ENCODE peak calls at places on chromosomes 11 and 22, in four cellular contexts. O is fibroblast of lung, Y is esophagus squamous epithelium, V is AG10803. L is an unnamed sample.

GRCh38 chr11:74870485-74870884 is 78.4 kb downstream of the XRRA1 start:
- DNase-seq in O (peak), V (peak), Y (no peak), L (peak)

GRCh38 chr11:104735013-104735412 is 163.2 kb downstream of the CASP12 start:
- DNase-seq in O (no peak), V (no peak), Y (no peak), L (no peak)

GRCh38 chr11:92384316-92384715 is 159.7 kb downstream of the FAT3 start:
- DNase-seq in V (peak), Y (no peak), O (peak), L (peak)

GRCh38 chr11:3995949-3996554 is 98.5 kb upstream of the RRM1 start:
- DNase-seq in O (no peak), Y (no peak), V (peak), L (peak)

GRCh38 chr11:89463381-89463780 is 27.8 kb downstream of the NOX4 start:
- DNase-seq in V (no peak), Y (no peak), O (peak), L (peak)

GRCh38 chr22:37485006-37485713 is 1.0 kb downstream of the MFNG start:
- DNase-seq in V (no peak), O (no peak), Y (no peak), L (no peak)

GRCh38 chr11:108562746-108563581 is 30.6 kb downstream of the EXPH5 start:
- DNase-seq in V (peak), O (no peak), Y (no peak), L (no peak)

GRCh38 chr11:15770798-15771414 is 585.4 kb downstream of the SOX6 start:
- DNase-seq in Y (no peak), O (peak), V (peak), L (peak)

GRCh38 chr11:21811572-21811971 is 381.3 kb upstream of the ANO5 start:
- DNase-seq in O (no peak), Y (no peak), V (no peak), L (peak)

GRCh38 chr22:17562906-17563870 is at the start of gene SLC25A18:
- DNase-seq in Y (no peak), V (peak), O (peak), L (peak)

GRCh38 chr22:38782402-38783094 is 11.4 kb downstream of the DNAL4 start:
- DNase-seq in V (peak), Y (no peak), O (no peak), L (peak)

GRCh38 chr11:44729718-44730117 is 3.0 kb downstream of the TSPAN18 start:
- DNase-seq in O (no peak), Y (no peak), V (no peak), L (no peak)

GRCh38 chr11:70804174-70804855 is 406.0 kb downstream of the CTTN start:
- DNase-seq in O (no peak), Y (no peak), V (no peak), L (no peak)

GRCh38 chr11:33258631-33259184 is 1.5 kb downstream of the HIPK3 start:
- DNase-seq in V (peak), O (peak), Y (no peak), L (peak)
- TF ChIP-seq CTCF in V (no peak), O (no peak), Y (no peak), L (no peak)

DNA sequence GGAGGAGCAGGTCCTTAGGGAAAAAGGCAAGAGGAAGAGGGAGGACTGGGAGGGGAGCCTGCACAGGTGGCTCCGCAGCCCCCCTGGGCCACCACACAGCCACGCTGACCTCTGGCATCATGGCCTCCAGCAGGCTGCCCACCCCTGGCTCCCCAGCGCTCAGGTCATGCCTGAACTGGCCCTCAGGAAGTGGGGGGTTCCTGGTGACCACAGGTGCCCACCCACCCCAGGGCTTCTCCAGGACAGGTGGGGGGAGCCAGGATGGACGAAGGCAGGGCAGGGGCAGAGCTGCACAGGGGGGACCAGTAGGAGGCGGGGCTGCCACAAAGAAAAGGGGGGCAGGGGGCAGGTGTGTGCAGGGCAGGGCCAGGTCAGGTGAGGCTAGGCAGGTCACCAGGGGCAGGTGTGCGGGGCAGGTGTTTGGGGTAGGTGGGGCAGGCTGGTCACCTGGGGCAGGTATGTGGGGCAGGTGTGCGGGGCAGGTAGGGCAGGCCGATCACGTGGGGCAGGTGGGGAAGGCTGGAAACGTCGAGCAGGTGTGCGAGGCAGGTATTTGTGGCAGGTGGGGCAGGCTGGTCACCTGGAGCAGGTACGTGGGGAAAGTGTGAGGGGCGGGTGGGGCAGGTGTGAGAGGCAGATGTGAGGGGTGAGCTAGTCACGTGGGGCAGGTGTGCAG is 997 bp downstream of the DEAF1 start:
- DNase-seq in O (no peak), V (no peak), Y (no peak), L (no peak)
- H3K4me3 ChIP-seq in O (peak), V (peak), Y (peak), L (peak)

GRCh38 chr11:64040684-64041267 is 5.0 kb downstream of the FLRT1 start:
- DNase-seq in V (no peak), Y (no peak), O (no peak), L (no peak)
- TF ChIP-seq CTCF in V (peak), Y (no peak), O (peak), L (peak)

DNA sequence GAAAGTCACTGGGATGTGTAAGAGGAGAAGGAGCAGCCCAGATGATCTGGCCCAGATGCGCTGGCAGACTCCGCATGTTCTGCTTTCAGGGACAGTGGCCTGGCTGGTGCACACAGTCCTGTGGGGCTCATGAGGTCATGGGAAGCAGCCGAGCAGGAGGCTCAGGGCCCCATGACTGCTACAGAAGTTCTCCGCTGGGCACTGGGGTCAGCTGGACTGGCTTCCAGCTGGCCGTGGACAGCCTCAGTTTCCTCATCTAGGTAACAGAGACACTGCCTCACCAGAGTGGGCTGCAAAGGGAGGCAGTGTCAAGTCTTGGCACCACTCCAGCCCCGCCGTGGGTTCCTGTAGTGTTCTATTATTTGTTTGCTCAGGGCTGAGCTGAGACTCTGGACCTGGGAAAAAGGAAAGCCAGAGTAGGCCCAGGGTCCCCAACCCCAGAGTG is 45.1 kb downstream of the MED15 start:
- DNase-seq in Y (no peak), V (peak), O (peak), L (peak)
- H3K4me3 ChIP-seq in Y (no peak), V (no peak), O (no peak), L (no peak)

DNA sequence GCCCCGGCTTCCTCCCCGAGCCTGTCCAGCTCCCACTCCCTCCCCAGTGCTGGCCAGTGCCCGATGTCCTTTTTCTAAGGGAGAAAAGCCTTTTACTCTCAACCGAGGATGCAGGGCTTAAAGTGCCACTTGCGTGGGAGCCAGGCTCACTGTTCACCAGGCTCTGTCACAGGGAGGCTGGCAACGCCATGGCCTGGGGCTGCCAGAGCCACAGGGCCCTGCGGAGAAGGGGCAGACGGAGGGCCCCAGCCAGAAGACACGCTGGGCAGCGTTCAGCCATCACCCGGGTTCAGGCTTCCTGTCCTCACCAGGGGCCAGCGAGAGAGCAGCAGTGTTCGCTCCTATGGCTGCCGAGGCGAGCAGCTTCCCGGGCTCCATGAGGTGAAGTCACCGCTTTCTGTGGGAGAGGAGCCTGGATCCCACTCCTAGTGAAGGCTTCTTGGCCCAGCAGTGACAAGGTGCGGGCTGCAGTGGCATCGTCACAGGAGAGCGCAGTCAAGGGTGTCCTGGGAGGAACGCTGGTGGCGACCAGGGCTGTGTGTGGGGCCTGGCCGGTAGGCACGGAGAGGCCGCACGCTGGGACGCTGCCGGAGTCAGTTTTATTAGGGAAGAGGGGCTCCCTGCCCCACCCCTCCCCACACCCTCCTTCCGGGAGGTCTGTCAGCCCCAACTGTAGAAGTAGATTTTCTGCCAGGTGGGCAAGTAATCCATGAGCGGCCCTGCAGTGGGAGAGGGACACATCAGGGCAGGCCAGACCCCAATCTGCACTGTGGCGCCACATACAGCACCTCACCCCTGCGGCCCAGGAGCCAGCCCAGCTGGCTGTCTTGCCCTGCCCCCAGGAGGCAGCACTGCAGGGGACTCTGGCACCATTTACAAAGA is 2.8 kb upstream of the FREY1 start:
- DNase-seq in Y (no peak), V (no peak), O (no peak), L (no peak)
- TF ChIP-seq CTCF in Y (no peak), V (no peak), O (no peak), L (no peak)

GRCh38 chr11:380996-381395 is 11.7 kb downstream of the B4GALNT4 start:
- DNase-seq in V (no peak), O (no peak), Y (no peak), L (no peak)
- H3K4me3 ChIP-seq in V (no peak), O (no peak), Y (no peak), L (no peak)

GRCh38 chr11:73295259-73295995 is 12.6 kb upstream of the ARHGEF17 start:
- DNase-seq in O (peak), V (peak), Y (no peak), L (peak)
- TF ChIP-seq CTCF in O (peak), V (peak), Y (no peak), L (peak)

DNA sequence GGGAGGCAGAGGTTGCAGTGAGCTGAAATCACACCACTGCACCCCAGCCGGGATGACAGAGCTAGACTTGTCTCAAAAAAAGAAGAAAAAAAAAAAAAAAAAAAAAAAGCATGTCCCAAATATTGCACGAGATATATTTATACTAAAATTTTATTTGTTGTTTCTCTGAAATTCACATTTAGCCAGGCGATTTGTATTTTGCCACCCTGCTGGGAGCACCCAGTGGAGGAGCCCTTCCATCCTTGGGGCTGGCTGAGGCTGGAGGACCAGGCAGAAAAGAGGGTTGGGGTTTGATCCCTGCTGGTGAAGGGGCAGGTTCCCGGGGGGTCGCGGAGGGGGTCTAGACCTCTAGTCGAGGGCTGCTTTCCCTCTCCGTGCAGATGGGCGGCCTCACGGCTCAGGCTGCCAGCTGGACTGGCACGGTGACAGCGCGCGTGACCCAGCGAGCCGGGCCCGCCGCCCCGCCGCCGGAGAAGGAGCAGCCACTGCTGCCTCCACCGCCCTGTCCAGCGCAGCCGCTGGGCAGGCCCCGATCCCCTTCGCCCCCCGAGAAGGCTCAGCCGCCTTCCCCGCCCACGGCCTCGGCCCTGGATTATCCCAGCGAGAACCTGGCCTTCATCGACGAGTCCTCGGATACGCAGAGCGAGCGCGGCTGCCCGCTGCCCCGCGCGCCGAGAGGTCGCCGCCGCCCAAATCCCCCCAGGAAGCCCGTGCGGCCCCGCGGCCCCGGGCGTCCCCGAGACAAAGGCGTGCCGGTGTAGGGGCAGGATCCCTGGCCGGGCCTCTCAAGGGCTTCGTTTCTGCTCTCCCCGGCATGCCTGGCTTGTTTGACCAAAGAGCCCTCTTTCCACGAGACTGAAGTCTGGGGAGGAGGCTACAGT is 952 bp upstream of the CATSPERZ start:
- DNase-seq in Y (no peak), O (peak), V (peak), L (no peak)
- H3K4me3 ChIP-seq in Y (peak), O (no peak), V (peak), L (no peak)

GRCh38 chr11:2825261-2825885 is 60.2 kb downstream of the CDKN1C start:
- DNase-seq in V (peak), Y (no peak), O (peak), L (peak)
- TF ChIP-seq CTCF in V (peak), Y (no peak), O (no peak), L (no peak)